ENCODE peak calls at places on chromosomes 1 and 21, in seven cellular contexts. W is heart right ventricle; F is psoas muscle; Z is CD4-positive, alpha-beta memory T cell; E is heart left ventricle; G is CD8-positive, alpha-beta memory T cell; I is esophagus squamous epithelium. T is an unnamed sample.
A peak's percentile ranks its signal among the peaks of the same experiment; 100 is the strongest.

GRCh38 chr1:229024528-229025119 is 246.3 kb upstream of the RAB4A start:
- DNase-seq in E (peak; percentile 56), Z (no peak), G (no peak), F (peak; percentile 73), W (no peak), I (no peak), T (no peak)

GRCh38 chr1:47416319-47417128 is 439 bp downstream of the FOXE3 start:
- DNase-seq in E (no peak), Z (no peak), F (no peak), W (no peak), G (no peak), I (no peak), T (no peak)

GRCh38 chr1:1197551-1198422 is 8.6 kb downstream of the TNFRSF18 start:
- DNase-seq in Z (no peak), F (peak; percentile 14), I (no peak), G (peak; percentile 0), W (no peak), E (peak; percentile 24), T (no peak)

GRCh38 chr1:92446990-92447681 is 39.6 kb downstream of the GFI1 start:
- DNase-seq in I (no peak), F (no peak), Z (no peak), E (no peak), W (no peak), G (no peak), T (no peak)

GRCh38 chr1:104905322-104905721 is 1155.6 kb downstream of the AMY1C start:
- DNase-seq in G (no peak), E (no peak), Z (no peak), W (no peak), I (no peak), F (no peak), T (no peak)

GRCh38 chr1:100921110-100921706 is 25.3 kb downstream of the SLC30A7 start:
- DNase-seq in W (peak; percentile 11), Z (peak; percentile 66), E (no peak), I (no peak), G (no peak), F (no peak), T (no peak)

GRCh38 chr21:37862536-37862935 is 53.7 kb downstream of the KCNJ6 start:
- DNase-seq in F (no peak), W (peak; percentile 22), Z (no peak), I (no peak), E (no peak), G (no peak), T (no peak)

GRCh38 chr1:42239555-42239954 is 75.0 kb upstream of the GUCA2A start:
- DNase-seq in I (no peak), W (no peak), E (no peak), F (no peak), Z (no peak), G (no peak), T (no peak)

GRCh38 chr1:7223334-7224080 is 438.3 kb downstream of the CAMTA1 start:
- DNase-seq in Z (no peak), F (no peak), W (no peak), E (no peak), I (no peak), G (no peak), T (no peak)

GRCh38 chr1:47184090-47184735 is 5.6 kb downstream of the PDZK1IP1 start:
- DNase-seq in E (no peak), I (no peak), F (no peak), G (no peak), W (no peak), Z (no peak), T (no peak)

GRCh38 chr1:95924684-95925083 is 690.7 kb downstream of the RWDD3 start:
- DNase-seq in Z (no peak), F (no peak), I (no peak), E (no peak), G (no peak), W (no peak), T (no peak)

GRCh38 chr1:153659656-153660055 is 1.2 kb downstream of the SNAPIN start:
- DNase-seq in W (no peak), E (no peak), Z (no peak), F (no peak), G (no peak), I (no peak), T (no peak)

GRCh38 chr1:223340637-223341036 is 23.3 kb downstream of the SUSD4 start:
- DNase-seq in W (no peak), F (no peak), Z (no peak), E (no peak), I (no peak), G (no peak), T (no peak)

GRCh38 chr1:36609241-36610027 is 126.7 kb upstream of the CSF3R start:
- DNase-seq in W (peak; percentile 7), E (no peak), F (no peak), I (no peak), G (peak; percentile 26), Z (peak; percentile 42), T (no peak)

GRCh38 chr1:26790551-26790953 is 2.8 kb downstream of the PIGV start:
- DNase-seq in Z (no peak), W (no peak), F (no peak), I (no peak), E (no peak), G (no peak), T (no peak)

GRCh38 chr1:23530089-23530749 is 814 bp downstream of the E2F2 start:
- DNase-seq in W (no peak), I (no peak), G (no peak), Z (no peak), E (no peak), F (no peak), T (no peak)

GRCh38 chr21:43723648-43724047 is 4.7 kb downstream of the PDXK start:
- DNase-seq in G (no peak), W (no peak), F (no peak), I (no peak), E (no peak), Z (no peak), T (no peak)
- H3K4me1 ChIP-seq in G (peaks cover 51% of the 10 kb centered on the region), W (peaks cover 62% of the 10 kb centered on the region), F (peaks cover 43% of the 10 kb centered on the region), I (peaks cover 81% of the 10 kb centered on the region), E (peaks cover 63% of the 10 kb centered on the region), Z (peaks cover 53% of the 10 kb centered on the region), T (peaks cover 51% of the 10 kb centered on the region)

DNA sequence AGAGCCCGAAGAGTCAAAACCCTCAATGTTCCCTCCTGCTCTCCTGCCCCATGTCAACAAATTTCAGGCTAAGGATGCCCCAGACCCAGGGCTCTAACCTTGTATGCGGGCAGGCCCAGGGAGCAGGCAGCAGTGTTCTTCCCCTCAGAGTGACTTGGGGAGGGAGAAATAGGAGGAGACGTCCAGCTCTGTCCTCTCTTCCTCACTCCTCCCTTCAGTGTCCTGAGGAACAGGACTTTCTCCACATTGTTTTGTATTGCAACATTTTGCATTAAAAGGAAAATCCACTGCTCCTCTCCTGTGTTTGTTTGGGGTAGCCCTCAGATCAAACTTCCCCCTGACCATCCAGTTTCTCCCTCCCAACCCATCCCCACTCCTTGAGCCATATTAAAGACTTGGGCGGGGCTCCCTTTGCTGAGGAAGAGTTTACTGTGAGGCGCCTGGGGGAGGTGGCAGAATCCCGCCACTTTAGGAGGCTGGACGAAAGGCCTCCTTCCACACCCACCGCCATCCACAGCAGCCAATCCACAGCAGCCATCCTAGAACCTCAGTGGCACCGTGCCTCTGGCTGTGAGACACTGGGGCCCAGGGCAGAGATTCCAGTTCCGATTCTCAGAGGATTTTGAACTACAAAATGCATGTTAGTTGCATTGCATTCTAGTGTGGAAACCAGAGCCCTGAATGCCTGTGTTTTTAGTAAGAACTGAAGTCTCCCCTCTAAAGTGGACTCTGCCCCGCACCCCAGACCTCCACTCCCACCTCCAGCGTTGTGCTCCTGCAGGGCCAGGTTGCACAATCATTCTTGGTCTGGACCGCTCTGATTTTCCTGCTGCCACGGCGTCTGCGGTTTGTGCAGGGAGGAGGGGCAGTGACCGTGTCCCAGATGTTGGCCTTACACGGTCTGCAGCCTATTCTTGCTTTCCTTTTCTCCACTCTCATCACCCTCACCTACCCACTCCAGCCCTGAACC is 3.0 kb downstream of the OLFML3 start:
- DNase-seq in G (no peak), Z (no peak), I (no peak), E (peak; percentile 79), F (peak; percentile 79), W (peak; percentile 38), T (peak; percentile 85)
- H3K4me3 ChIP-seq in G (no peak overlapping the region), Z (no peak overlapping the region), I (peak overlapping the region; percentile 48), E (peak overlapping the region; percentile 16), F (peak overlapping the region; percentile 61), W (peak overlapping the region; percentile 21), T (peak overlapping the region; percentile 40)

GRCh38 chr1:227718932-227719331 is 16.2 kb downstream of the JMJD4 start:
- DNase-seq in W (no peak), F (no peak), Z (no peak), G (no peak), E (no peak), I (no peak), T (no peak)

GRCh38 chr1:227725036-227725435 is 10.1 kb downstream of the JMJD4 start:
- DNase-seq in Z (no peak), G (no peak), I (no peak), F (no peak), W (no peak), E (no peak), T (no peak)

GRCh38 chr1:227726318-227726717 is 8.8 kb downstream of the JMJD4 start:
- DNase-seq in Z (no peak), W (no peak), I (no peak), F (no peak), E (no peak), G (no peak), T (no peak)

GRCh38 chr1:227726924-227727599 is 8.0 kb downstream of the JMJD4 start:
- DNase-seq in G (no peak), E (no peak), I (no peak), Z (no peak), F (no peak), W (no peak), T (no peak)

DNA sequence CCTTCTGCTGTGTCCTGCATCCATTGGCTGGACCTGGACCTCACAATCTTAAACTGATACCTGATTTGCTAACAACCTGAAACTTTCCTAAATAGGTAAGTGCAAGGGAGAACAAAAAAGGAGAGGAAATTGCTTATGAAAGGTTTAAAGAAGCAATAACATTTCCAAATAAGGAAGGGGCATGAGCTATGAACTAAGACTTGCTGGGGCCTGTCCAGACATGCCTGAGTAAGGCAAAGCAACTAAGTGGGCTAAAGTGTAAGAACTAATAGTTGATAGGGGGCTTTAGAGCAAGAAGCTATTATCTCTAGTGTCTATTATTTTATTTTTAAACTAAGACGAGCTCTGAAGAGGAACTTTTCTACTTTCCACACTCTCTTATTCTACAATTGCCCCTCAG is 11.6 kb downstream of the JMJD4 start:
- DNase-seq in Z (no peak), I (no peak), W (no peak), E (no peak), F (no peak), G (no peak), T (no peak)
- H3K4me1 ChIP-seq in Z (no peaks in the 10 kb centered on the region), I (peaks cover 11% of the 10 kb centered on the region), W (peaks cover 7% of the 10 kb centered on the region), E (peaks cover 7% of the 10 kb centered on the region), F (peaks cover 6% of the 10 kb centered on the region), G (no peaks in the 10 kb centered on the region), T (no peaks in the 10 kb centered on the region)

GRCh38 chr21:39020751-39021474 is 162.3 kb downstream of the PSMG1 start:
- DNase-seq in G (no peak), E (no peak), I (no peak), F (no peak), Z (no peak), W (no peak), T (no peak)

GRCh38 chr21:39022901-39023693 is 160.2 kb downstream of the PSMG1 start:
- DNase-seq in Z (no peak), I (no peak), G (no peak), F (peak; percentile 56), E (peak; percentile 89), W (peak; percentile 82), T (peak; percentile 83)

GRCh38 chr21:39021475-39021832 is 161.8 kb downstream of the PSMG1 start:
- DNase-seq in E (no peak), Z (no peak), W (no peak), I (no peak), G (no peak), F (no peak), T (no peak)

GRCh38 chr21:39024538-39024937 is 158.7 kb downstream of the PSMG1 start:
- DNase-seq in F (no peak), E (no peak), G (no peak), W (no peak), I (no peak), Z (no peak), T (no peak)

GRCh38 chr21:39022035-39022900 is 161.0 kb downstream of the PSMG1 start:
- DNase-seq in W (no peak), G (no peak), E (no peak), F (no peak), I (no peak), Z (no peak), T (no peak)
- H3K4me3 ChIP-seq in W (no peak overlapping the region), G (no peak overlapping the region), E (no peak overlapping the region), F (no peak overlapping the region), I (no peak overlapping the region), Z (no peak overlapping the region), T (no peak overlapping the region)